ENCODE peak calls at places on chromosome 22, in six cellular contexts. S is HepG2, V is GM12891, H is H1, D is K562, A is GM12878. R is an unnamed sample.

GRCh38 chr22:39135092-39135896 is 17.2 kb downstream of the CBX7 start:
- DNase-seq in S (peak), V (peak), H (peak), D (peak), A (no peak), R (peak)

GRCh38 chr22:26889794-26890193 is 232.4 kb downstream of the MIAT start:
- DNase-seq in S (no peak), V (no peak), H (no peak), D (no peak), A (no peak), R (no peak)

GRCh38 chr22:22593964-22594656 is 35.0 kb upstream of the PRAME start:
- DNase-seq in S (peak), V (peak), H (peak), D (peak), A (no peak), R (peak)

GRCh38 chr22:25895678-25896077 is 153.7 kb downstream of the MYO18B start:
- DNase-seq in S (no peak), V (no peak), H (no peak), D (no peak), A (no peak), R (no peak)

GRCh38 chr22:46501701-46502100 is 35.7 kb downstream of the CELSR1 start:
- DNase-seq in S (no peak), V (no peak), H (no peak), D (no peak), A (no peak), R (no peak)

GRCh38 chr22:43436536-43437267 is 24.9 kb downstream of the MPPED1 start:
- DNase-seq in S (no peak), V (no peak), H (no peak), D (no peak), A (no peak), R (no peak)

GRCh38 chr22:24429411-24430365 is 2.3 kb downstream of the ADORA2A start:
- DNase-seq in S (no peak), V (no peak), H (no peak), D (no peak), A (no peak), R (no peak)

GRCh38 chr22:30828187-30829155 is 133.8 kb downstream of the OSBP2 start:
- DNase-seq in S (no peak), V (no peak), H (peak), D (no peak), A (no peak), R (no peak)

GRCh38 chr22:25929479-25929878 is 187.5 kb downstream of the MYO18B start:
- DNase-seq in S (no peak), V (no peak), H (no peak), D (no peak), A (no peak), R (no peak)

GRCh38 chr22:31681625-31682345 is 19.8 kb upstream of the PISD start:
- DNase-seq in S (no peak), V (no peak), H (no peak), D (no peak), A (no peak), R (no peak)

GRCh38 chr22:26394787-26395186 is 34.3 kb upstream of the ASPHD2 start:
- DNase-seq in S (no peak), V (no peak), H (no peak), D (no peak), A (no peak), R (no peak)

GRCh38 chr22:30444632-30445437 is 19.3 kb downstream of the MTFP1 start:
- DNase-seq in S (peak), V (no peak), H (peak), D (peak), A (no peak), R (peak)

GRCh38 chr22:33869946-33870345 is 50.3 kb downstream of the LARGE1 start:
- DNase-seq in S (peak), V (no peak), H (no peak), D (no peak), A (no peak), R (no peak)

GRCh38 chr22:19878461-19879247 is 24.0 kb upstream of the GNB1L start:
- DNase-seq in S (no peak), V (peak), H (peak), D (no peak), A (no peak), R (no peak)

GRCh38 chr22:37233751-37234631 is 10.1 kb downstream of the RAC2 start:
- DNase-seq in S (no peak), V (no peak), H (no peak), D (no peak), A (no peak), R (peak)

GRCh38 chr22:50180727-50181521 is 4.8 kb upstream of the TRABD start:
- DNase-seq in S (no peak), V (no peak), H (no peak), D (no peak), A (no peak), R (no peak)

GRCh38 chr22:42637555-42637954 is 2.8 kb downstream of the ATP5MGL start:
- DNase-seq in S (no peak), V (no peak), H (no peak), D (no peak), A (no peak), R (no peak)

GRCh38 chr22:39913886-39914285 is 13.0 kb downstream of the GRAP2 start:
- DNase-seq in S (no peak), V (no peak), H (no peak), D (no peak), A (no peak), R (no peak)

GRCh38 chr22:21629262-21630149 is at the start of gene YDJC:
- DNase-seq in S (peak), V (peak), H (peak), D (peak), A (peak), R (peak)

GRCh38 chr22:37428649-37429586 is 1.6 kb upstream of the ELFN2 start:
- DNase-seq in S (peak), V (peak), H (peak), D (peak), A (no peak), R (peak)

GRCh38 chr22:26462971-26463661 is 20.5 kb downstream of the HPS4 start:
- DNase-seq in S (no peak), V (no peak), H (no peak), D (no peak), A (no peak), R (no peak)

GRCh38 chr22:37485714-37486223 is 415 bp downstream of the MFNG start:
- DNase-seq in S (no peak), V (peak), H (no peak), D (no peak), A (no peak), R (no peak)

GRCh38 chr22:30486661-30487115 is 14.9 kb upstream of the SEC14L3 start:
- DNase-seq in S (no peak), V (no peak), H (no peak), D (no peak), A (no peak), R (no peak)

GRCh38 chr22:26592368-26593015 is 2.6 kb upstream of the TPST2 start:
- DNase-seq in S (no peak), V (peak), H (no peak), D (no peak), A (peak), R (no peak)

GRCh38 chr22:26828311-26828710 is 170.9 kb downstream of the MIAT start:
- DNase-seq in S (no peak), V (no peak), H (no peak), D (no peak), A (no peak), R (no peak)

GRCh38 chr22:23984430-23984829 is 4.5 kb downstream of the GSTT2 start:
- DNase-seq in S (no peak), V (no peak), H (peak), D (no peak), A (no peak), R (no peak)

GRCh38 chr22:39612811-39613548 is 42.4 kb downstream of the CACNA1I start:
- DNase-seq in S (no peak), V (no peak), H (no peak), D (no peak), A (no peak), R (no peak)

GRCh38 chr22:21043856-21044535 is 1.8 kb upstream of the LRRC74B start:
- DNase-seq in S (no peak), V (no peak), H (no peak), D (no peak), A (no peak), R (no peak)

GRCh38 chr22:19555651-19556050 is 31.4 kb upstream of the CLDN5 start:
- DNase-seq in S (no peak), V (no peak), H (no peak), D (peak), A (no peak), R (no peak)

GRCh38 chr22:43275545-43275981 is 67.6 kb downstream of the SCUBE1 start:
- DNase-seq in S (peak), V (no peak), H (peak), D (peak), A (no peak), R (no peak)

GRCh38 chr22:48705159-48705916 is 1122.3 kb downstream of the BRD1 start:
- DNase-seq in S (peak), V (no peak), H (no peak), D (no peak), A (no peak), R (no peak)
- TF ChIP-seq TAF1 in S (no peak), V (no peak), H (no peak), D (no peak), A (no peak), R (no peak)

GRCh38 chr22:44680481-44680894 is 21.5 kb upstream of the PRR5 start:
- DNase-seq in S (no peak), V (no peak), H (no peak), D (no peak), A (no peak), R (no peak)
- TF ChIP-seq POLR2AphosphoS5 in S (no peak), V (no peak), H (no peak), D (no peak), A (no peak), R (no peak)

DNA sequence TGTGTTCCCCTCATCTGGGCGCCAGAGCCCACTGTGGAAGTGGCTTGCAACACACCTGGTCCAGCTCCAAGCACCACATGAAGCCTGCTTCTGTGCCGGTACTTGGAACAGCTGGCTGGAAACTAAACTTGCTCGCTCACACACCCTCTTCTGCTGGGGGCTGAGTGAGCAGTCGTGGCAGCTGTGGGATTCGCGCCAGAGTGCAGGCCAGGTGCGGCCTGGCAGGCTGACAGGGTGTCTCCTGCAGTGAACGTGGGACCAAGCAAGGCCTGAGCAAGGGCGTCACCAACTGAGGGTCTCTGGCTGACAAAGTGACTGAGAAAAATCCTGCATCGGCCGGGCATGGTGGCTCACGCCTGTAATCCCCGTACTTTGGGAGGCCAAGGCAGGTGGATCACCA is 15.2 kb downstream of the SMC1B start:
- DNase-seq in S (no peak), V (no peak), H (no peak), D (no peak), A (no peak), R (no peak)
- TF ChIP-seq POLR2A in S (no peak), V (no peak), H (no peak), D (no peak), A (no peak), R (no peak)

GRCh38 chr22:27990879-27991278 is 71.8 kb upstream of the PITPNB start:
- DNase-seq in S (peak), V (peak), H (peak), D (peak), A (no peak), R (no peak)
- TF ChIP-seq TAF1 in S (no peak), V (no peak), H (no peak), D (no peak), A (no peak), R (no peak)

DNA sequence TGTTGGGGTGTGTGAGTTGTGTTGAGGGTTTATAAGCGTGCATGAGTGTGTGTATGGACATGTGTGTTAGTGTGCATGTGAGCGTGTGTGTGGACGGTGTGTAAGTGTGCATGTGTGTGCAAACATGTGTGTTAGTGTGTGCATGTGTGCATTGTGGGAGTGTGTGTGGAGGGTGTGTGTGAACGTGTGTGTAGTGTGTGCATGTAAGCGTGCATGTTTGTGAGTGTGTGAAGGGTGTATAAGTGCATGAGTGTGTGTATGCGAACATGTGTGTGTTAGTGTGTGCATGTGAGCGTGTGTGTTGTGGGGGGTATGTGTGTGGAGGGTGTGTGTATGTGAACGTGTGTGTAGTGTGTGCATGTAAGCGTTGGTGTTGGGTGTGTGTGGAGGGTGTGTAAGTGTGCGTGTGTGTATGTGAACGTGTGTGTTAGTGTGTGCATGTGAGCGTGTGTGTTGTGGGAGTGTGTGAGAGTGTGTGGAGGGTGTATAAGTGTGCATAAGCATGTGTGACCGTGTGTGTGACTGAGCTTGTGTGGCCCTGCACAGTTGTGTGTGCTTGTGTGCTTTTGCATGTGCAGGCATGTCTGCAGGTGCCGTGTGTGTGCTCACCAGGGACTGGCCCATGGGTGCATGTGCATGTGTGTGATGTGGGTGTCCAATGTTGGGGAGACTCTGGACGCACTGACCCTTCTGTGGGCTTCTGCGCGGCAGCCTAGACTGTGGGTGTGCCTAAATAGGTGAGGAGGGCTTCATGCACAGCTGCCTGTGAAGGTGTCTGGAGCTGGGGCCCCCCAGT is 866.2 kb downstream of the TBC1D22A start:
- DNase-seq in S (no peak), V (no peak), H (no peak), D (no peak), A (no peak), R (no peak)
- TF ChIP-seq POLR2AphosphoS5 in S (no peak), V (no peak), H (no peak), D (no peak), A (no peak), R (no peak)

GRCh38 chr22:41021655-41022454 is 70.5 kb upstream of the EP300 start:
- DNase-seq in S (peak), V (peak), H (peak), D (peak), A (no peak), R (peak)
- TF ChIP-seq POLR2A in S (no peak), V (no peak), H (peak), D (peak), A (peak), R (peak)

GRCh38 chr22:17694752-17695151 is 56.2 kb downstream of the BCL2L13 start:
- DNase-seq in S (no peak), V (no peak), H (no peak), D (no peak), A (no peak), R (no peak)

GRCh38 chr22:17698948-17699347 is 60.4 kb downstream of the BCL2L13 start:
- DNase-seq in S (no peak), V (no peak), H (no peak), D (no peak), A (no peak), R (no peak)

GRCh38 chr22:17692841-17693240 is 54.3 kb downstream of the BCL2L13 start:
- DNase-seq in S (no peak), V (no peak), H (no peak), D (no peak), A (no peak), R (no peak)

GRCh38 chr22:17694193-17694592 is 55.6 kb downstream of the BCL2L13 start:
- DNase-seq in S (no peak), V (no peak), H (no peak), D (no peak), A (no peak), R (no peak)

DNA sequence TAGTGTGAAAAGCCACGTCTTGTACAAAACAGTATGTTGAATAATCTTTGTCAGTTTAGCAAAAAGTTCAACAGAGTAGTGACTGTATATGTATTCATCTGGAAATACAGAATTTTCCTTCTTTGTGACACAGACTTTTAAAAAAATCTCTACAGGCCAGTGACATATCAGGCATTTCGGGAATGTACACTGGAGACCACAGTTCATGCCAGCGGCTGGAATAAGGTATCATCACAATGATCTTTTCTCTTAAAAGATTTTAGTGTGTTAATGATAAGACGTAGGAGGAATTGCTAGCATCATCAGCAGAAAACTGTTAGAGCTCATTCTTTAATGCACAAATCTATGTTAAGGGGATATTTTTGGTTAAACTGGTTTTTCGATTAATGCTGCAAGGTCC is 57.4 kb downstream of the BCL2L13 start:
- DNase-seq in S (no peak), V (no peak), H (no peak), D (no peak), A (no peak), R (no peak)
- TF ChIP-seq TAF1 in S (no peak), V (no peak), H (no peak), D (no peak), A (no peak), R (no peak)

GRCh38 chr22:35422145-35422544 is 22.2 kb downstream of the MCM5 start:
- DNase-seq in S (no peak), V (no peak), H (no peak), D (no peak), A (no peak), R (no peak)

GRCh38 chr22:35422936-35423335 is 23.0 kb downstream of the MCM5 start:
- DNase-seq in S (no peak), V (no peak), H (no peak), D (no peak), A (no peak), R (no peak)

GRCh38 chr22:35419756-35420155 is 19.8 kb downstream of the MCM5 start:
- DNase-seq in S (no peak), V (no peak), H (no peak), D (no peak), A (no peak), R (no peak)

GRCh38 chr22:35418726-35419125 is 18.8 kb downstream of the MCM5 start:
- DNase-seq in S (no peak), V (no peak), H (no peak), D (no peak), A (no peak), R (no peak)

GRCh38 chr22:35421121-35421520 is 21.2 kb downstream of the MCM5 start:
- DNase-seq in S (no peak), V (no peak), H (no peak), D (no peak), A (no peak), R (no peak)
- TF ChIP-seq POLR2AphosphoS5 in S (no peak), V (no peak), H (peak), D (no peak), A (no peak), R (no peak)

R was measured in GM12892.